ENCODE peak calls at places on chromosomes 4 and X, in ten cellular contexts. One of them, this sample, is unnamed. For H3K4me1 and H3K9me3, the result is how much of the 10 kb centered on the place peaks cover.

GRCh38 chr4:77728420-77728819 is 90.7 kb downstream of the CNOT6L start:
- DNase-seq in sigmoid colon: no peak
- DNase-seq in ovary: no peak
- DNase-seq in cardiac muscle cell: no peak
- DNase-seq in effector memory CD4-positive, alpha-beta T cell: no peak
- DNase-seq in prostate gland: no peak
- DNase-seq in HCT116: no peak
- DNase-seq in pancreas: no peak
- DNase-seq in fibroblast of lung: no peak
- DNase-seq in tibial artery: no peak
- DNase-seq in this sample: no peak

GRCh38 chr4:54318904-54319303 is 89.8 kb downstream of the PDGFRA start:
- DNase-seq in sigmoid colon: no peak
- DNase-seq in ovary: no peak
- DNase-seq in cardiac muscle cell: peak
- DNase-seq in effector memory CD4-positive, alpha-beta T cell: no peak
- DNase-seq in prostate gland: no peak
- DNase-seq in HCT116: peak
- DNase-seq in pancreas: no peak
- DNase-seq in fibroblast of lung: peak
- DNase-seq in tibial artery: no peak
- DNase-seq in this sample: no peak

GRCh38 chr4:24557036-24558022 is 27.0 kb downstream of the DHX15 start:
- DNase-seq in sigmoid colon: no peak
- DNase-seq in ovary: no peak
- DNase-seq in cardiac muscle cell: no peak
- DNase-seq in effector memory CD4-positive, alpha-beta T cell: no peak
- DNase-seq in prostate gland: no peak
- DNase-seq in HCT116: peak
- DNase-seq in pancreas: no peak
- DNase-seq in fibroblast of lung: peak
- DNase-seq in tibial artery: no peak
- DNase-seq in this sample: no peak

GRCh38 chr4:69800599-69800998 is 40.2 kb upstream of the SULT1B1 start:
- DNase-seq in sigmoid colon: no peak
- DNase-seq in ovary: no peak
- DNase-seq in cardiac muscle cell: no peak
- DNase-seq in effector memory CD4-positive, alpha-beta T cell: no peak
- DNase-seq in prostate gland: no peak
- DNase-seq in HCT116: no peak
- DNase-seq in pancreas: no peak
- DNase-seq in fibroblast of lung: no peak
- DNase-seq in tibial artery: no peak
- DNase-seq in this sample: no peak

GRCh38 chr4:65167719-65168118 is 502.6 kb downstream of the EPHA5 start:
- DNase-seq in sigmoid colon: no peak
- DNase-seq in ovary: no peak
- DNase-seq in cardiac muscle cell: no peak
- DNase-seq in effector memory CD4-positive, alpha-beta T cell: no peak
- DNase-seq in prostate gland: no peak
- DNase-seq in HCT116: no peak
- DNase-seq in pancreas: no peak
- DNase-seq in fibroblast of lung: no peak
- DNase-seq in tibial artery: no peak
- DNase-seq in this sample: no peak

GRCh38 chrX:153727108-153727931 is 2.7 kb downstream of the ABCD1 start:
- DNase-seq in sigmoid colon: peak
- DNase-seq in ovary: no peak
- DNase-seq in cardiac muscle cell: no peak
- DNase-seq in effector memory CD4-positive, alpha-beta T cell: no peak
- DNase-seq in prostate gland: peak
- DNase-seq in HCT116: no peak
- DNase-seq in pancreas: peak
- DNase-seq in fibroblast of lung: peak
- DNase-seq in tibial artery: peak
- DNase-seq in this sample: peak

GRCh38 chr4:153223935-153224334 is 19.7 kb downstream of the TRIM2 start:
- DNase-seq in sigmoid colon: no peak
- DNase-seq in ovary: no peak
- DNase-seq in cardiac muscle cell: peak
- DNase-seq in effector memory CD4-positive, alpha-beta T cell: no peak
- DNase-seq in prostate gland: no peak
- DNase-seq in HCT116: no peak
- DNase-seq in pancreas: no peak
- DNase-seq in fibroblast of lung: peak
- DNase-seq in tibial artery: no peak
- DNase-seq in this sample: no peak

GRCh38 chr4:35559559-35560365 is 684.6 kb downstream of the ARAP2 start:
- DNase-seq in sigmoid colon: no peak
- DNase-seq in ovary: no peak
- DNase-seq in cardiac muscle cell: no peak
- DNase-seq in effector memory CD4-positive, alpha-beta T cell: no peak
- DNase-seq in prostate gland: no peak
- DNase-seq in HCT116: peak
- DNase-seq in pancreas: no peak
- DNase-seq in fibroblast of lung: no peak
- DNase-seq in tibial artery: no peak
- DNase-seq in this sample: peak

DNA sequence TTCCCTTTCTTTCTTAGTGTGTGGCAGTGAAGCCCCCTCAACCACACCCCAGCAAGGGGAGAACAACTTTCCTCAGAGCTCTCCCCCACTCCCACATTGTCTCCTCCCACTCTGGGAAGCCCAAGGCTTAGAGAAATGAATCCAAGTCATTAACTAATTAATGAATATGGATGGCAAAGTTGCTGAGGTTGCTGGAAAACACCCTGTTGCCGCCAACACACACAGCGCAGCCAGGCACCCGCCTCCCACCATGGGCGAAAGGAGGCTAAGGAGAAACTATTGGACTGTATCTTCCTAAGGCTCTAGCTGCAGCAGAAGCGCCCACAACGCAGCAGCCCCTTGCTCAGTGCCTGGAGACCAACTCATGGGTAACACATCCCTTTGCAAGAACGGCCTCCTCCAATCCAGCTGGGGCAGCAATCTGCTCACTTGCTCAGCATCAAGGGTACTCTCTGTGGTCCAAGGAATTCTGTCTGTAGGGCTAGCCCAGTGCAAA is 34.2 kb downstream of the TSC22D3 start:
- DNase-seq in sigmoid colon: no peak
- DNase-seq in ovary: no peak
- DNase-seq in cardiac muscle cell: no peak
- DNase-seq in effector memory CD4-positive, alpha-beta T cell: peak
- DNase-seq in prostate gland: no peak
- DNase-seq in HCT116: no peak
- DNase-seq in pancreas: no peak
- DNase-seq in fibroblast of lung: no peak
- DNase-seq in tibial artery: no peak
- DNase-seq in this sample: no peak
- H3K4me1 ChIP-seq in sigmoid colon: half or more
- H3K4me1 ChIP-seq in ovary: under half
- H3K4me1 ChIP-seq in cardiac muscle cell: under half
- H3K4me1 ChIP-seq in effector memory CD4-positive, alpha-beta T cell: under half
- H3K4me1 ChIP-seq in prostate gland: under half
- H3K4me1 ChIP-seq in HCT116: under half
- H3K4me1 ChIP-seq in pancreas: under half
- H3K4me1 ChIP-seq in fibroblast of lung: under half
- H3K4me1 ChIP-seq in tibial artery: half or more
- H3K4me1 ChIP-seq in this sample: under half

GRCh38 chr4:138935-139334 is 14.6 kb downstream of the ZNF718 start:
- DNase-seq in sigmoid colon: no peak
- DNase-seq in ovary: no peak
- DNase-seq in cardiac muscle cell: no peak
- DNase-seq in effector memory CD4-positive, alpha-beta T cell: no peak
- DNase-seq in prostate gland: no peak
- DNase-seq in HCT116: no peak
- DNase-seq in pancreas: no peak
- DNase-seq in fibroblast of lung: no peak
- DNase-seq in tibial artery: no peak
- DNase-seq in this sample: no peak
- H3K9me3 ChIP-seq in sigmoid colon: under half
- H3K9me3 ChIP-seq in ovary: under half
- H3K9me3 ChIP-seq in cardiac muscle cell: under half
- H3K9me3 ChIP-seq in effector memory CD4-positive, alpha-beta T cell: half or more
- H3K9me3 ChIP-seq in prostate gland: under half
- H3K9me3 ChIP-seq in HCT116: under half
- H3K9me3 ChIP-seq in pancreas: under half
- H3K9me3 ChIP-seq in fibroblast of lung: under half
- H3K9me3 ChIP-seq in tibial artery: half or more
- H3K9me3 ChIP-seq in this sample: half or more

GRCh38 chrX:100680756-100681155 is 36.8 kb downstream of the SRPX2 start:
- DNase-seq in sigmoid colon: no peak
- DNase-seq in ovary: no peak
- DNase-seq in cardiac muscle cell: no peak
- DNase-seq in effector memory CD4-positive, alpha-beta T cell: no peak
- DNase-seq in prostate gland: no peak
- DNase-seq in HCT116: no peak
- DNase-seq in pancreas: no peak
- DNase-seq in fibroblast of lung: no peak
- DNase-seq in tibial artery: no peak
- DNase-seq in this sample: no peak

GRCh38 chrX:100685284-100685996 is 41.4 kb downstream of the SRPX2 start:
- DNase-seq in sigmoid colon: peak
- DNase-seq in ovary: peak
- DNase-seq in cardiac muscle cell: peak
- DNase-seq in effector memory CD4-positive, alpha-beta T cell: peak
- DNase-seq in prostate gland: peak
- DNase-seq in HCT116: peak
- DNase-seq in pancreas: peak
- DNase-seq in fibroblast of lung: peak
- DNase-seq in tibial artery: peak
- DNase-seq in this sample: no peak

GRCh38 chrX:100685997-100686305 is 42.0 kb downstream of the SRPX2 start:
- DNase-seq in sigmoid colon: no peak
- DNase-seq in ovary: no peak
- DNase-seq in cardiac muscle cell: no peak
- DNase-seq in effector memory CD4-positive, alpha-beta T cell: no peak
- DNase-seq in prostate gland: no peak
- DNase-seq in HCT116: no peak
- DNase-seq in pancreas: no peak
- DNase-seq in fibroblast of lung: no peak
- DNase-seq in tibial artery: no peak
- DNase-seq in this sample: no peak

GRCh38 chrX:100681581-100681980 is 37.6 kb downstream of the SRPX2 start:
- DNase-seq in sigmoid colon: no peak
- DNase-seq in ovary: no peak
- DNase-seq in cardiac muscle cell: no peak
- DNase-seq in effector memory CD4-positive, alpha-beta T cell: no peak
- DNase-seq in prostate gland: no peak
- DNase-seq in HCT116: no peak
- DNase-seq in pancreas: no peak
- DNase-seq in fibroblast of lung: no peak
- DNase-seq in tibial artery: no peak
- DNase-seq in this sample: no peak

GRCh38 chrX:100682939-100683338 is 38.9 kb downstream of the SRPX2 start:
- DNase-seq in sigmoid colon: no peak
- DNase-seq in ovary: no peak
- DNase-seq in cardiac muscle cell: no peak
- DNase-seq in effector memory CD4-positive, alpha-beta T cell: no peak
- DNase-seq in prostate gland: no peak
- DNase-seq in HCT116: no peak
- DNase-seq in pancreas: no peak
- DNase-seq in fibroblast of lung: no peak
- DNase-seq in tibial artery: no peak
- DNase-seq in this sample: no peak
- H3K27ac ChIP-seq in sigmoid colon: no peak
- H3K27ac ChIP-seq in ovary: no peak
- H3K27ac ChIP-seq in cardiac muscle cell: no peak
- H3K27ac ChIP-seq in effector memory CD4-positive, alpha-beta T cell: no peak
- H3K27ac ChIP-seq in prostate gland: no peak
- H3K27ac ChIP-seq in HCT116: no peak
- H3K27ac ChIP-seq in pancreas: no peak
- H3K27ac ChIP-seq in fibroblast of lung: no peak
- H3K27ac ChIP-seq in tibial artery: no peak
- H3K27ac ChIP-seq in this sample: no peak

DNA sequence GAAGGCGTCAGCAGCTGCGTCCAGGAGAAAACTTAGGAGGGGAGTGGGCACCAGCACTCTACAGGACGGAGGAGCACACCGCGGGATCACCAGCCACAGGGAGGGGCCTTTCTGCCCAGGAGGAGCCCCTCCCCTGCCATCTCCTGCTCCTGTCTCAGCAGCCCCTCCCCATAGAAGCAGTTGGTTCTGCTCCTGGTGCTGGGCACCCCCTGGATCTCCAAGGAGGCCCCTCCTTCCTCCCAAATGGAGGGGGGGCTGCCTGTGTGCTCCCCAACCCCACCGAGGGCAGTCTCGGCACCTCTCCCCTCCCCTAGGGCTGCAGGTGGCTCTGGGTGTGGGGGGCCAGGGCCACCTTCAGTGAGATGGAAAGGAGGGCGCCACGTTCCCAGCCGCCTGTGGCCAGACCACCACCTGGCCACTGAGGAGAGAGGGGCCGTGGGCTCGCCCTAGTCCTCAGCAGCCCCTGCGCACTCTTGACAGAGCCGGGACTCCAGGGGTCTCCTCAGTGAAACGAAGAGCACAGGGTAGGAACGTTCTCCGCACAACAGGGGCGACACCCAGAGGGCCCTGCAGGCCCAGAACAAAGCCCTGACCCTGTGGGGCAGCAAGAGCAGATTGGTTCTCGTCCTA is 37.8 kb downstream of the CPLX1 start:
- DNase-seq in sigmoid colon: peak
- DNase-seq in ovary: no peak
- DNase-seq in cardiac muscle cell: no peak
- DNase-seq in effector memory CD4-positive, alpha-beta T cell: no peak
- DNase-seq in prostate gland: no peak
- DNase-seq in HCT116: no peak
- DNase-seq in pancreas: no peak
- DNase-seq in fibroblast of lung: no peak
- DNase-seq in tibial artery: no peak
- DNase-seq in this sample: no peak
- H3K4me1 ChIP-seq in sigmoid colon: under half
- H3K4me1 ChIP-seq in ovary: under half
- H3K4me1 ChIP-seq in cardiac muscle cell: under half
- H3K4me1 ChIP-seq in effector memory CD4-positive, alpha-beta T cell: under half
- H3K4me1 ChIP-seq in prostate gland: under half
- H3K4me1 ChIP-seq in HCT116: under half
- H3K4me1 ChIP-seq in pancreas: under half
- H3K4me1 ChIP-seq in fibroblast of lung: under half
- H3K4me1 ChIP-seq in tibial artery: under half
- H3K4me1 ChIP-seq in this sample: under half

DNA sequence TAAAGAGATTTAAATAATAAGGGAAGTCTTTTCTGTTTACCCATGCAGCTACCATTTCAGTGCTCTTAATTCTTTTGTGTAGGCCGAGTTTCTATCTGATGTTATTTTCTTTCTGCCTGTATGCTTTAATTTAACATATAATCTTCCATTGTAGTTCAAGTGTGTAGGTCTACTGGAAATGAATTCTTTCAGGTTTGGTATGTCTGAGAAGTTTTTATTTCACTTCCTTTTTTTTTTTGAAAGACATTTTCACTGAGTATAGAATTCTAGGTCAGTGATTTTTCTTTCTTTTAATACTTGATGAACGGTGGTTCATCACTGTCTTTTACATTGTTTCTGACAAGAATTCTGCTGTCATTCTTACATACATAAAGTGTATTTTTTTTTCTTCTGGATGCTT is 42.1 kb downstream of the VAMP7 start:
- DNase-seq in sigmoid colon: no peak
- DNase-seq in ovary: no peak
- DNase-seq in cardiac muscle cell: no peak
- DNase-seq in effector memory CD4-positive, alpha-beta T cell: no peak
- DNase-seq in prostate gland: no peak
- DNase-seq in HCT116: no peak
- DNase-seq in pancreas: no peak
- DNase-seq in fibroblast of lung: no peak
- DNase-seq in tibial artery: no peak
- DNase-seq in this sample: no peak
- H3K9me3 ChIP-seq in sigmoid colon: under half
- H3K9me3 ChIP-seq in ovary: under half
- H3K9me3 ChIP-seq in cardiac muscle cell: under half
- H3K9me3 ChIP-seq in effector memory CD4-positive, alpha-beta T cell: under half
- H3K9me3 ChIP-seq in prostate gland: under half
- H3K9me3 ChIP-seq in HCT116: under half
- H3K9me3 ChIP-seq in pancreas: under half
- H3K9me3 ChIP-seq in fibroblast of lung: under half
- H3K9me3 ChIP-seq in tibial artery: under half
- H3K9me3 ChIP-seq in this sample: under half